ENCODE peak calls at places on chromosomes 3 and 15, in nine cellular contexts. One of them, this sample, is unnamed.
A peak's percentile ranks its signal among the peaks of the same experiment; 100 is the strongest.

GRCh38 chr3:22988566-22988965 is 214.6 kb upstream of the UBE2E2 start:
- DNase-seq in endothelial cell: no peak
- DNase-seq in transverse colon: no peak
- DNase-seq in progenitor cell of endocrine pancreas: no peak
- DNase-seq in H9: no peak
- DNase-seq in fibroblast of pulmonary artery: no peak
- DNase-seq in endothelial cell of umbilical vein: no peak
- DNase-seq in CD4-positive, alpha-beta T cell: no peak
- DNase-seq in spleen: no peak
- DNase-seq in this sample: no peak

GRCh38 chr3:73656241-73656890 is 31.6 kb upstream of the PDZRN3 start:
- DNase-seq in endothelial cell of umbilical vein: no peak
- DNase-seq in progenitor cell of endocrine pancreas: no peak
- DNase-seq in CD4-positive, alpha-beta T cell: no peak
- DNase-seq in spleen: no peak
- DNase-seq in transverse colon: no peak
- DNase-seq in endothelial cell: no peak
- DNase-seq in fibroblast of pulmonary artery: no peak
- DNase-seq in H9: no peak
- DNase-seq in this sample: no peak

GRCh38 chr3:123377173-123377740 is 71.6 kb downstream of the ADCY5 start:
- DNase-seq in progenitor cell of endocrine pancreas: no peak
- DNase-seq in H9: no peak
- DNase-seq in CD4-positive, alpha-beta T cell: peak; percentile 16
- DNase-seq in spleen: peak; percentile 1
- DNase-seq in transverse colon: no peak
- DNase-seq in endothelial cell: no peak
- DNase-seq in endothelial cell of umbilical vein: no peak
- DNase-seq in fibroblast of pulmonary artery: no peak
- DNase-seq in this sample: no peak

GRCh38 chr3:178845446-178846118 is 226.0 kb downstream of the ZMAT3 start:
- DNase-seq in fibroblast of pulmonary artery: peak; percentile 14
- DNase-seq in endothelial cell: no peak
- DNase-seq in endothelial cell of umbilical vein: no peak
- DNase-seq in progenitor cell of endocrine pancreas: no peak
- DNase-seq in CD4-positive, alpha-beta T cell: no peak
- DNase-seq in H9: no peak
- DNase-seq in spleen: no peak
- DNase-seq in transverse colon: no peak
- DNase-seq in this sample: no peak

GRCh38 chr15:55394694-55395093 is 13.5 kb downstream of the CCPG1 start:
- DNase-seq in progenitor cell of endocrine pancreas: no peak
- DNase-seq in CD4-positive, alpha-beta T cell: no peak
- DNase-seq in H9: no peak
- DNase-seq in spleen: no peak
- DNase-seq in endothelial cell: no peak
- DNase-seq in endothelial cell of umbilical vein: no peak
- DNase-seq in transverse colon: no peak
- DNase-seq in fibroblast of pulmonary artery: peak; percentile 50
- DNase-seq in this sample: no peak

GRCh38 chr3:20008646-20009045 is 3.4 kb downstream of the PP2D1 start:
- DNase-seq in fibroblast of pulmonary artery: no peak
- DNase-seq in endothelial cell of umbilical vein: no peak
- DNase-seq in progenitor cell of endocrine pancreas: no peak
- DNase-seq in transverse colon: no peak
- DNase-seq in H9: no peak
- DNase-seq in spleen: no peak
- DNase-seq in CD4-positive, alpha-beta T cell: no peak
- DNase-seq in endothelial cell: no peak
- DNase-seq in this sample: no peak

GRCh38 chr3:169430687-169431404 is 232.7 kb downstream of the MECOM start:
- DNase-seq in progenitor cell of endocrine pancreas: no peak
- DNase-seq in endothelial cell: no peak
- DNase-seq in H9: no peak
- DNase-seq in transverse colon: no peak
- DNase-seq in spleen: no peak
- DNase-seq in endothelial cell of umbilical vein: peak; percentile 90
- DNase-seq in fibroblast of pulmonary artery: peak; percentile 92
- DNase-seq in CD4-positive, alpha-beta T cell: no peak
- DNase-seq in this sample: no peak

GRCh38 chr15:25829075-25829474 is 34.1 kb downstream of the ATP10A start:
- DNase-seq in spleen: no peak
- DNase-seq in H9: no peak
- DNase-seq in endothelial cell of umbilical vein: no peak
- DNase-seq in endothelial cell: no peak
- DNase-seq in fibroblast of pulmonary artery: no peak
- DNase-seq in progenitor cell of endocrine pancreas: no peak
- DNase-seq in CD4-positive, alpha-beta T cell: no peak
- DNase-seq in transverse colon: no peak
- DNase-seq in this sample: no peak

GRCh38 chr3:150727653-150728502 is 24.2 kb upstream of the ERICH6 start:
- DNase-seq in progenitor cell of endocrine pancreas: no peak
- DNase-seq in fibroblast of pulmonary artery: no peak
- DNase-seq in transverse colon: peak; percentile 35
- DNase-seq in endothelial cell of umbilical vein: no peak
- DNase-seq in CD4-positive, alpha-beta T cell: no peak
- DNase-seq in H9: no peak
- DNase-seq in spleen: no peak
- DNase-seq in endothelial cell: no peak
- DNase-seq in this sample: no peak

DNA sequence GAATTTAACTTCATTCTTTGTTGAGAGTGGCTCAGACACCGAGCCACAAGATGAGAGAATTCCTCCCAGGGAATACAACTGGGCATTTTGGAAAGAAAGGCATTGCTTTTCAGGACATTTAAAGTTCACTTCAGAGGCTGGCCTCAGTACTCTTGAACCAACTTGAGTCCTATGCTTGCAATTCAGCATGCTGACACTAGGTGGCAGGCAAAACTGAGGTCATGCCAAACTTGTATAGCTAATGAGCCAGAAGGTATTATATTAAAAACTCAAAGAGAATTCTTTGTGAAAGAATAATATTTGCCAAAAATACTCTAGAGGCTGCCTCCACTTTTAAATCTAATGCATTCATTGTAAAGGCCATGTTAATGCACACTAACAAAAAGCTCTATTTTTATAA is 104.7 kb downstream of the RARB start:
- DNase-seq in spleen: no peak
- DNase-seq in CD4-positive, alpha-beta T cell: no peak
- DNase-seq in endothelial cell of umbilical vein: no peak
- DNase-seq in transverse colon: no peak
- DNase-seq in progenitor cell of endocrine pancreas: no peak
- DNase-seq in endothelial cell: no peak
- DNase-seq in fibroblast of pulmonary artery: peak; percentile 14
- DNase-seq in H9: peak; percentile 53
- DNase-seq in this sample: no peak
- TF ChIP-seq CTCF in spleen: peak; percentile 26
- TF ChIP-seq CTCF in CD4-positive, alpha-beta T cell: no peak
- TF ChIP-seq CTCF in endothelial cell of umbilical vein: peak; percentile 48
- TF ChIP-seq CTCF in transverse colon: peak; percentile 23
- TF ChIP-seq CTCF in progenitor cell of endocrine pancreas: peak; percentile 56
- TF ChIP-seq CTCF in endothelial cell: peak; percentile 94
- TF ChIP-seq CTCF in fibroblast of pulmonary artery: peak; percentile 65
- TF ChIP-seq CTCF in H9: peak; percentile 80
- TF ChIP-seq CTCF in this sample: peak; percentile 60

GRCh38 chr15:101446527-101447167 is 42.9 kb downstream of the PCSK6 start:
- DNase-seq in endothelial cell: no peak
- DNase-seq in transverse colon: no peak
- DNase-seq in spleen: no peak
- DNase-seq in H9: no peak
- DNase-seq in progenitor cell of endocrine pancreas: no peak
- DNase-seq in endothelial cell of umbilical vein: no peak
- DNase-seq in CD4-positive, alpha-beta T cell: no peak
- DNase-seq in fibroblast of pulmonary artery: no peak
- DNase-seq in this sample: no peak
- TF ChIP-seq CTCF in endothelial cell: no peak
- TF ChIP-seq CTCF in transverse colon: no peak
- TF ChIP-seq CTCF in spleen: no peak
- TF ChIP-seq CTCF in H9: no peak
- TF ChIP-seq CTCF in progenitor cell of endocrine pancreas: no peak
- TF ChIP-seq CTCF in endothelial cell of umbilical vein: no peak
- TF ChIP-seq CTCF in CD4-positive, alpha-beta T cell: no peak
- TF ChIP-seq CTCF in fibroblast of pulmonary artery: no peak
- TF ChIP-seq CTCF in this sample: no peak

GRCh38 chr15:43370975-43371974 is at the start of the genes TUBGCP4 and ZSCAN29:
- DNase-seq in endothelial cell of umbilical vein: peak; percentile 81
- DNase-seq in fibroblast of pulmonary artery: peak; percentile 75
- DNase-seq in spleen: peak; percentile 96
- DNase-seq in progenitor cell of endocrine pancreas: peak; percentile 87
- DNase-seq in H9: peak; percentile 94
- DNase-seq in transverse colon: peak; percentile 81
- DNase-seq in CD4-positive, alpha-beta T cell: peak; percentile 77
- DNase-seq in endothelial cell: peak; percentile 88
- DNase-seq in this sample: peak; percentile 97
- TF ChIP-seq CTCF in endothelial cell of umbilical vein: peak; percentile 4
- TF ChIP-seq CTCF in fibroblast of pulmonary artery: peak; percentile 28
- TF ChIP-seq CTCF in spleen: peak; percentile 3
- TF ChIP-seq CTCF in progenitor cell of endocrine pancreas: peak; percentile 56
- TF ChIP-seq CTCF in H9: peak; percentile 66
- TF ChIP-seq CTCF in transverse colon: peak; percentile 38
- TF ChIP-seq CTCF in CD4-positive, alpha-beta T cell: peak; percentile 70
- TF ChIP-seq CTCF in endothelial cell: peak; percentile 34
- TF ChIP-seq CTCF in this sample: peak; percentile 35

GRCh38 chr15:79004336-79004735 is 59.5 kb upstream of the CTSH start:
- DNase-seq in progenitor cell of endocrine pancreas: no peak
- DNase-seq in spleen: no peak
- DNase-seq in endothelial cell of umbilical vein: peak; percentile 54
- DNase-seq in endothelial cell: no peak
- DNase-seq in H9: peak; percentile 75
- DNase-seq in transverse colon: peak; percentile 18
- DNase-seq in CD4-positive, alpha-beta T cell: no peak
- DNase-seq in fibroblast of pulmonary artery: peak; percentile 64
- DNase-seq in this sample: no peak

GRCh38 chr15:79003301-79003700 is 58.5 kb upstream of the CTSH start:
- DNase-seq in CD4-positive, alpha-beta T cell: no peak
- DNase-seq in spleen: no peak
- DNase-seq in progenitor cell of endocrine pancreas: no peak
- DNase-seq in endothelial cell of umbilical vein: no peak
- DNase-seq in endothelial cell: no peak
- DNase-seq in H9: no peak
- DNase-seq in fibroblast of pulmonary artery: no peak
- DNase-seq in transverse colon: no peak
- DNase-seq in this sample: no peak

GRCh38 chr15:79006071-79006470 is 61.2 kb upstream of the CTSH start:
- DNase-seq in fibroblast of pulmonary artery: no peak
- DNase-seq in transverse colon: no peak
- DNase-seq in endothelial cell of umbilical vein: no peak
- DNase-seq in spleen: no peak
- DNase-seq in endothelial cell: no peak
- DNase-seq in CD4-positive, alpha-beta T cell: no peak
- DNase-seq in H9: no peak
- DNase-seq in progenitor cell of endocrine pancreas: no peak
- DNase-seq in this sample: no peak

GRCh38 chr15:79003896-79004295 is 59.0 kb upstream of the CTSH start:
- DNase-seq in endothelial cell of umbilical vein: no peak
- DNase-seq in CD4-positive, alpha-beta T cell: no peak
- DNase-seq in transverse colon: no peak
- DNase-seq in fibroblast of pulmonary artery: no peak
- DNase-seq in progenitor cell of endocrine pancreas: no peak
- DNase-seq in H9: no peak
- DNase-seq in endothelial cell: no peak
- DNase-seq in spleen: no peak
- DNase-seq in this sample: no peak

DNA sequence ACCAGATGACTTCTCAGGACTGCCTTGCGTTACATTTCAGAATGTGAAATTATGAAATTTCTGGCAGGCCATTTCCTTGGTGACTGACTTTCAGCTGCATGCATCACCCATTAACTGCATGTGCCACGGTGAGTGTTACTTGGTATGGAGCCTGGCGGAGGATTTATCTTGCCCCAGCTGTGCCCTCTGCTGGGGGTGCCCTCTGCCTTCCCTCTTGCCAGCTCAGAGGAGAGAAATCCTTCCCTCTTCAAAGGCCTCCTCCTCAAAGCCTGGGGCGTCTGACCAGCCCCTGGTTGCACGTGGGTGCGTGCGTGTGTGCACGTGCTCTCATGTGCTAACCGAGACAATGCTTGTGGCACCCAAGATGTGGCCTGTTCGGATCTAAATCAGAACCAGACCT is 57.8 kb upstream of the CTSH start:
- DNase-seq in H9: no peak
- DNase-seq in CD4-positive, alpha-beta T cell: no peak
- DNase-seq in progenitor cell of endocrine pancreas: no peak
- DNase-seq in endothelial cell: no peak
- DNase-seq in endothelial cell of umbilical vein: no peak
- DNase-seq in spleen: no peak
- DNase-seq in fibroblast of pulmonary artery: no peak
- DNase-seq in transverse colon: no peak
- DNase-seq in this sample: no peak
- TF ChIP-seq CTCF in H9: no peak
- TF ChIP-seq CTCF in CD4-positive, alpha-beta T cell: no peak
- TF ChIP-seq CTCF in progenitor cell of endocrine pancreas: no peak
- TF ChIP-seq CTCF in endothelial cell: no peak
- TF ChIP-seq CTCF in endothelial cell of umbilical vein: no peak
- TF ChIP-seq CTCF in spleen: no peak
- TF ChIP-seq CTCF in fibroblast of pulmonary artery: no peak
- TF ChIP-seq CTCF in transverse colon: no peak
- TF ChIP-seq CTCF in this sample: peak; percentile 11

GRCh38 chr15:41115088-41115651 is 910 bp downstream of the INO80 start:
- DNase-seq in CD4-positive, alpha-beta T cell: no peak
- DNase-seq in endothelial cell: peak; percentile 4
- DNase-seq in spleen: no peak
- DNase-seq in progenitor cell of endocrine pancreas: no peak
- DNase-seq in fibroblast of pulmonary artery: peak; percentile 34
- DNase-seq in endothelial cell of umbilical vein: peak; percentile 52
- DNase-seq in transverse colon: no peak
- DNase-seq in H9: peak; percentile 28
- DNase-seq in this sample: no peak
- TF ChIP-seq CTCF in CD4-positive, alpha-beta T cell: no peak
- TF ChIP-seq CTCF in endothelial cell: no peak
- TF ChIP-seq CTCF in spleen: no peak
- TF ChIP-seq CTCF in progenitor cell of endocrine pancreas: peak; percentile 39
- TF ChIP-seq CTCF in fibroblast of pulmonary artery: peak; percentile 25
- TF ChIP-seq CTCF in endothelial cell of umbilical vein: no peak
- TF ChIP-seq CTCF in transverse colon: no peak
- TF ChIP-seq CTCF in H9: peak; percentile 35
- TF ChIP-seq CTCF in this sample: peak; percentile 38